ENCODE peak calls at places on chromosomes 7 and 10, in seven cellular contexts. X, E, C, O, D, I and K are unnamed samples.

GRCh38 chr7:45920543-45921380 is at the start of gene IGFBP3:
- DNase-seq in C (peak), D (peak), X (peak), O (peak), I (peak), E (no peak), K (no peak)

GRCh38 chr10:35328404-35329037 is 7.8 kb upstream of the CCNY start:
- DNase-seq in D (no peak), I (peak), X (no peak), C (no peak), E (no peak), O (no peak), K (no peak)

GRCh38 chr10:27857616-27858015 is 112.0 kb upstream of the MKX start:
- DNase-seq in I (no peak), O (no peak), E (no peak), D (no peak), C (no peak), X (no peak), K (no peak)

GRCh38 chr10:30063098-30063497 is 3.7 kb upstream of the JCAD start:
- DNase-seq in C (no peak), O (no peak), D (no peak), E (no peak), X (no peak), I (peak), K (no peak)

GRCh38 chr7:91929463-91929862 is 11.2 kb upstream of the AKAP9 start:
- DNase-seq in I (no peak), O (no peak), D (no peak), C (no peak), E (no peak), X (no peak), K (no peak)

GRCh38 chr10:15815242-15815885 is 44.9 kb downstream of the MINDY3 start:
- DNase-seq in X (no peak), I (no peak), C (no peak), E (no peak), O (no peak), D (no peak), K (no peak)

GRCh38 chr7:136923111-136923510 is 54.7 kb downstream of the CHRM2 start:
- DNase-seq in C (no peak), I (peak), X (no peak), D (no peak), O (no peak), E (no peak), K (no peak)

GRCh38 chr7:159015081-159015893 is 129.4 kb downstream of the VIPR2 start:
- DNase-seq in C (no peak), E (no peak), X (no peak), O (peak), D (peak), I (peak), K (no peak)

GRCh38 chr7:106774768-106775551 is 90.1 kb upstream of the PIK3CG start:
- DNase-seq in D (peak), I (peak), E (no peak), C (no peak), O (no peak), X (no peak), K (no peak)

GRCh38 chr10:18955041-18955440 is 93.6 kb upstream of the MALRD1 start:
- DNase-seq in C (no peak), I (peak), X (no peak), D (no peak), E (no peak), O (no peak), K (no peak)

GRCh38 chr7:150835702-150836280 is 16.5 kb upstream of the AOC1 start:
- DNase-seq in D (no peak), I (no peak), C (no peak), O (no peak), E (no peak), X (no peak), K (no peak)

GRCh38 chr10:79061441-79062315 is 7.1 kb upstream of the ZMIZ1 start:
- DNase-seq in X (peak), C (no peak), I (no peak), E (no peak), O (no peak), D (peak), K (peak)

GRCh38 chr7:66095010-66095409 is 19.4 kb downstream of the ASL start:
- DNase-seq in I (no peak), C (no peak), O (no peak), E (no peak), X (no peak), D (no peak), K (no peak)

GRCh38 chr7:135678612-135679575 is 16.6 kb downstream of the STMP1 start:
- DNase-seq in D (peak), C (no peak), X (peak), O (no peak), I (peak), E (no peak), K (no peak)

GRCh38 chr10:501596-501995 is 187.9 kb downstream of the DIP2C start:
- DNase-seq in I (peak), X (no peak), O (no peak), C (no peak), E (no peak), D (no peak), K (no peak)

GRCh38 chr10:2979267-2979660 is 88.1 kb upstream of the PFKP start:
- DNase-seq in C (no peak), X (no peak), E (no peak), O (no peak), D (no peak), I (peak), K (no peak)

GRCh38 chr10:63123963-63124362 is 9.2 kb upstream of the NRBF2 start:
- DNase-seq in O (no peak), C (no peak), I (no peak), D (no peak), E (no peak), X (no peak), K (no peak)

GRCh38 chr10:131092416-131092815 is 219.1 kb downstream of the TCERG1L start:
- DNase-seq in I (no peak), D (peak), X (no peak), O (no peak), E (no peak), C (no peak), K (no peak)

GRCh38 chr10:95728535-95728934 is 27.4 kb upstream of the ENTPD1 start:
- DNase-seq in C (no peak), E (no peak), O (no peak), I (peak), D (no peak), X (no peak), K (no peak)

GRCh38 chr7:101402081-101402779 is 39.6 kb downstream of the COL26A1 start:
- DNase-seq in I (no peak), D (no peak), O (no peak), C (peak), X (no peak), E (no peak), K (no peak)

GRCh38 chr7:80230327-80230726 is 95.7 kb downstream of the GNAI1 start:
- DNase-seq in E (no peak), C (no peak), O (no peak), I (no peak), X (no peak), D (no peak), K (no peak)

GRCh38 chr7:92331508-92331907 is 85.7 kb downstream of the ANKIB1 start:
- DNase-seq in I (no peak), X (no peak), O (no peak), C (no peak), E (no peak), D (no peak), K (no peak)

GRCh38 chr10:104546756-104547155 is 94.3 kb upstream of the SORCS3 start:
- DNase-seq in E (no peak), X (no peak), C (no peak), I (no peak), O (no peak), D (no peak), K (no peak)

GRCh38 chr10:23994459-23995046 is 214.4 kb upstream of the KIAA1217 start:
- DNase-seq in E (no peak), O (peak), I (peak), D (peak), C (peak), X (peak), K (peak)

GRCh38 chr7:111980721-111981120 is 225.5 kb downstream of the DOCK4 start:
- DNase-seq in D (no peak), E (no peak), O (no peak), C (no peak), X (no peak), I (no peak), K (no peak)

GRCh38 chr7:2288503-2288902 is 25.7 kb downstream of the SNX8 start:
- DNase-seq in E (no peak), I (no peak), X (no peak), D (no peak), O (no peak), C (no peak), K (no peak)

GRCh38 chr10:62637249-62638061 is 167.1 kb upstream of the ADO start:
- DNase-seq in O (no peak), X (no peak), E (peak), C (no peak), I (peak), D (no peak), K (no peak)

GRCh38 chr7:144955422-144955821 is 119.6 kb upstream of the TPK1 start:
- DNase-seq in I (no peak), C (no peak), X (no peak), E (no peak), D (no peak), O (no peak), K (no peak)

GRCh38 chr10:110220383-110220782 is 13.0 kb downstream of the MXI1 start:
- DNase-seq in D (no peak), I (no peak), E (no peak), C (no peak), X (peak), O (peak), K (no peak)

GRCh38 chr7:101537935-101538595 is 91.0 kb downstream of the MYL10 start:
- DNase-seq in I (no peak), C (no peak), X (no peak), O (no peak), E (no peak), D (no peak), K (no peak)

GRCh38 chr10:50600286-50600685 is 23.5 kb downstream of the SGMS1 start:
- DNase-seq in E (no peak), O (no peak), C (no peak), X (no peak), I (no peak), D (no peak), K (no peak)

GRCh38 chr10:99346247-99346646 is 17.1 kb downstream of the CNNM1 start:
- DNase-seq in E (no peak), O (no peak), D (no peak), X (no peak), I (peak), C (no peak), K (no peak)
- H3K27ac ChIP-seq in E (no peak), O (no peak), D (no peak), X (no peak), I (peak), C (no peak), K (no peak)

DNA sequence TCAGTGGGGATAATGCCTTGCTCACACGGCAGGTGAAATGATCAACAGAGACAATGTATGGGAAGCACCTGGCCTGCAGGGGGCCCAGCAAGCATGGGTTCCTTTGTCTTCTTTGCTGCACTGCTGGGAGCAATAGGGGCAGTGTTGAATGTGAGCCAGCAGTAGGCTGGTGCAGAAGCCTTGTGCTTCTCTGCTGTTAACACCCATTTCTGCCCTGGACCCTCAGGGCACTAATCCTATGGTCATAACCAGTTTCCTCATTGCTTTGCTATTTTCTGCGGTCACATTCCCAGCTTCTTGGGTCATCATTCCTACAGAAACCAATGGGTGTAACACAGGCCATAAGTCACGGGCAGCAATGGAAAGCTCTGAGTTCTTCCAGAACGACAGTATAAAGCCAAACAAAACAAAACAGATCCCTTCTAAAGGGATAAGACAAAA is 10.9 kb upstream of the LGI1 start:
- DNase-seq in I (peak), X (peak), D (no peak), O (no peak), C (peak), E (no peak), K (peak)
- TF ChIP-seq CTCF in I (no peak), X (peak), D (no peak), O (no peak), C (peak), E (no peak), K (peak)

DNA sequence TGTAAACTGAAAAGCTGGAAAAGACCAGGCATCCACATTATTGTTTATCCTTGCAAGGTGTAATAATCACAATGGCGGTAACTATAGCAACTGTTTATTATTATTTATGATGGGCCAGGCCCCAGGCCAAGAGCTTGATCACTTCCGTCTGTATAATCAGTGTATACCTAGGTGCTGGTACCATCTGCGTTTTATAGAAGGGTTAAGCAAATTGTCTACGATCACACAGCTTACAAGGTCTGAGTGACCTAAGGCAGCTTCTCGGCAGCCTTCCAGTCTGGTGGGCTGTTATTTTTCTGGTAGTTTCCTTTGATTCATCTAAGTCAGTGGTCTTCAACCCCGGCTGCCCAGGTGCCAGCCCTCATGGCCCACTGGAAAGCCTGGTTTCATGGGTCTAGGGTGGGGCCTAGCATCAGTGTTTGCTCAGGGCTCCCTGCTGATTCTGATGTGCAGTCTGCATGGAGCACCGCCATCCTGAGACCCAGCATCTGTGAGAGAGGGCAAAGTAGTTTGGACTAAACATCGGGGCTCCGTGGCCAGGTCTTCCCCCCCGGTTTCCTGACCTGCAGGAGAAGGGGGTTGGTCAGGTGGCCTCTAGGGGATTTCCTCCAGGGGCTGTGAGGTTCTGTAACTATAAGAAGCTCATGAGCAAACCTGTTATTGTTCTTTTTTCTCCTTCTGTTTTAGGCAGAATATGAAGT is 146.4 kb downstream of the RGS10 start:
- DNase-seq in C (no peak), D (no peak), O (no peak), X (no peak), I (no peak), E (no peak), K (no peak)
- H3K27ac ChIP-seq in C (no peak), D (peak), O (peak), X (no peak), I (peak), E (no peak), K (peak)

GRCh38 chr10:25758511-25758910 is 175.5 kb upstream of the MYO3A start:
- DNase-seq in C (no peak), I (no peak), D (no peak), O (no peak), X (no peak), E (no peak), K (no peak)

GRCh38 chr10:25761937-25762336 is 172.1 kb upstream of the MYO3A start:
- DNase-seq in O (no peak), I (no peak), D (no peak), X (no peak), E (no peak), C (no peak), K (no peak)

GRCh38 chr10:25753776-25754175 is 180.3 kb upstream of the MYO3A start:
- DNase-seq in O (no peak), I (no peak), X (no peak), D (no peak), E (no peak), C (no peak), K (no peak)

GRCh38 chr10:25756784-25757183 is 177.2 kb upstream of the MYO3A start:
- DNase-seq in E (no peak), D (no peak), O (no peak), C (no peak), I (no peak), X (no peak), K (no peak)

GRCh38 chr10:25758041-25758457 is 176.0 kb upstream of the MYO3A start:
- DNase-seq in I (no peak), E (no peak), D (no peak), X (no peak), O (no peak), C (no peak), K (no peak)
- TF ChIP-seq CTCF in I (peak), E (no peak), D (peak), X (peak), O (peak), C (no peak), K (no peak)

GRCh38 chr7:40805361-40805760 is 670.6 kb downstream of the SUGCT start:
- DNase-seq in O (no peak), D (no peak), I (no peak), C (no peak), X (no peak), E (no peak), K (no peak)
- H3K27ac ChIP-seq in O (no peak), D (no peak), I (no peak), C (no peak), X (no peak), E (no peak), K (peak)

DNA sequence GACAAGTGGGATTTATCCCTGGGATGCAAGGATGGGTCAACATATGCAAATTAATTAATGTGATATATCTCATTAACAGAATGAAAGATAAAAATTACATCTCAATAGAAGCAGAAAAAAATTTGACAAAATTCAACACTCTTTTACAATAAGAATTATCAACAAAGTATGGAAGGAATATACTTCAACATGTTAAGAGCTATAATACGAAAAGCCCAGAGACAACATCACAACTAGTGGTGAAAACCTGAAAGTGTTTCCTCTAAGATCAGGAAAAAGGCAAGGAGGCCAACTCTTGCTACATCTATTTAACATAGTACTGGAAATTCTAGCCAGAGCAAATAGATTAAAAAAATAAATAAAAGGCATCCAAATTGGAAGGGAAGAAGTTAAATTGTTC is 970.0 kb upstream of the POT1 start:
- DNase-seq in I (no peak), O (no peak), D (no peak), X (no peak), C (no peak), E (no peak), K (no peak)
- TF ChIP-seq CTCF in I (no peak), O (no peak), D (no peak), X (no peak), C (no peak), E (no peak), K (no peak)